ENCODE peak calls at places on chromosome 9, in eight cellular contexts. K is occipital lobe; B is GM03348; O is stimulated activated CD8-positive, alpha-beta memory T cell treated with anti-CD3 and anti-CD28 coated beads, Interleukin-12 subunit alpha, Interleukin-12 subunit beta, amount 100 ng/mL, for 4 hours; W is AG09309; I is kidney tubule cell; M is right cardiac atrium; J is Right ventricle myocardium superior. D is an unnamed sample.

GRCh38 chr9:17535176-17535575 is 43.7 kb upstream of the SH3GL2 start:
- DNase-seq in J (no peak), K (no peak), B (no peak), I (no peak), W (no peak), O (no peak), M (no peak), D (no peak)

GRCh38 chr9:20990867-20991266 is 40.6 kb downstream of the HACD4 start:
- DNase-seq in K (no peak), O (no peak), W (no peak), M (peak), J (peak), I (no peak), B (no peak), D (no peak)

GRCh38 chr9:93680445-93681315 is 104.3 kb downstream of the PHF2 start:
- DNase-seq in I (no peak), J (no peak), O (no peak), K (no peak), M (peak), B (no peak), W (no peak), D (peak)

GRCh38 chr9:105632807-105633206 is 29.4 kb upstream of the TAL2 start:
- DNase-seq in W (no peak), K (no peak), M (no peak), O (no peak), B (no peak), I (no peak), J (no peak), D (no peak)

GRCh38 chr9:110443146-110443877 is 105.6 kb upstream of the TXNDC8 start:
- DNase-seq in I (no peak), B (peak), M (no peak), O (no peak), W (peak), J (no peak), K (no peak), D (no peak)

GRCh38 chr9:90449213-90449925 is 193.3 kb downstream of the DIRAS2 start:
- DNase-seq in W (no peak), K (no peak), B (no peak), J (no peak), O (no peak), I (peak), M (no peak), D (no peak)

GRCh38 chr9:86660146-86660545 is 287.2 kb downstream of the GAS1 start:
- DNase-seq in W (peak), K (no peak), O (no peak), B (peak), I (peak), M (no peak), J (no peak), D (no peak)

GRCh38 chr9:93122721-93123221 is 11.3 kb downstream of the NINJ1 start:
- DNase-seq in K (no peak), B (no peak), M (peak), J (peak), W (no peak), I (no peak), O (no peak), D (peak)

GRCh38 chr9:36189978-36190377 is 743 bp upstream of the CLTA start:
- DNase-seq in J (no peak), K (no peak), W (no peak), O (no peak), B (no peak), M (no peak), I (peak), D (no peak)

GRCh38 chr9:93302586-93303257 is 118.8 kb downstream of the WNK2 start:
- DNase-seq in K (no peak), W (no peak), I (peak), O (peak), M (peak), B (peak), J (peak), D (peak)

GRCh38 chr9:37682951-37683350 is 32.2 kb downstream of the FRMPD1 start:
- DNase-seq in O (no peak), J (no peak), M (no peak), B (no peak), W (no peak), I (no peak), K (no peak), D (no peak)

GRCh38 chr9:121783523-121784507 is 132.4 kb downstream of the DAB2IP start:
- DNase-seq in B (no peak), I (no peak), W (no peak), K (no peak), O (no peak), J (peak), M (peak), D (peak)

GRCh38 chr9:104586496-104587180 is 12.6 kb downstream of the OR13C5 start:
- DNase-seq in K (no peak), J (no peak), W (peak), O (no peak), M (peak), I (no peak), B (no peak), D (no peak)

GRCh38 chr9:79480639-79481038 is 91.1 kb upstream of the TLE4 start:
- DNase-seq in J (no peak), O (no peak), B (no peak), I (no peak), M (no peak), K (no peak), W (no peak), D (no peak)

GRCh38 chr9:81848472-81848871 is 79.8 kb upstream of the SPATA31D4 start:
- DNase-seq in W (no peak), J (no peak), O (no peak), K (no peak), B (peak), M (no peak), I (peak), D (no peak)

GRCh38 chr9:127731938-127732337 is 3.2 kb downstream of the TOR2A start:
- DNase-seq in J (no peak), I (no peak), K (no peak), M (no peak), B (no peak), O (no peak), W (no peak), D (no peak)

GRCh38 chr9:23015557-23015956 is 568.9 kb downstream of the DMRTA1 start:
- DNase-seq in J (no peak), I (no peak), W (no peak), M (no peak), B (no peak), K (no peak), O (no peak), D (no peak)

GRCh38 chr9:35072461-35073275 is at the start of gene VCP:
- DNase-seq in W (peak), K (peak), M (peak), I (peak), O (peak), B (peak), J (peak), D (peak)

GRCh38 chr9:94867281-94867841 is 140.9 kb downstream of the AOPEP start:
- DNase-seq in M (peak), O (no peak), J (peak), I (peak), B (peak), K (no peak), W (peak), D (peak)

GRCh38 chr9:114893622-114894021 is 36.8 kb downstream of the TNFSF8 start:
- DNase-seq in I (peak), O (no peak), K (no peak), J (no peak), W (no peak), M (no peak), B (no peak), D (no peak)

GRCh38 chr9:110578575-110578895 is 1.0 kb downstream of the SVEP1 start:
- DNase-seq in W (no peak), B (no peak), O (no peak), M (no peak), J (no peak), K (no peak), I (no peak), D (no peak)

GRCh38 chr9:126505697-126506346 is 107.9 kb upstream of the LMX1B start:
- DNase-seq in W (no peak), K (no peak), M (peak), O (no peak), B (no peak), I (no peak), J (no peak), D (no peak)